ENCODE peak calls at places on chromosomes 1 and 21, in seven cellular contexts. F is breast epithelium; R is H9; S is globus pallidus; G is LoVo; O is T-helper 2 cell treated with Interferon-gamma antibody and Interleukin-4, amounts not matched to agents 5 μg/mL and 100 μg/mL, for 36 hours; Q is GM20000. A is an unnamed sample.

GRCh38 chr1:158046726-158047510 is 53.5 kb downstream of the KIRREL1 start:
- DNase-seq in G (no peak), O (no peak), R (no peak), Q (no peak), F (no peak), S (no peak), A (no peak)

GRCh38 chr1:108892356-108893140 is 15.8 kb downstream of the GPSM2 start:
- DNase-seq in R (no peak), O (no peak), S (no peak), G (no peak), F (no peak), Q (no peak), A (no peak)

GRCh38 chr1:2942410-2942809 is 78.9 kb upstream of the ACTRT2 start:
- DNase-seq in Q (no peak), F (no peak), R (no peak), G (no peak), S (no peak), O (no peak), A (no peak)

GRCh38 chr1:227447531-227447990 is 115.8 kb upstream of the ZNF678 start:
- DNase-seq in Q (no peak), O (no peak), F (no peak), G (no peak), R (peak; percentile 76), S (no peak), A (no peak)

GRCh38 chr1:32485554-32486255 is 20.8 kb downstream of the ZBTB8B start:
- DNase-seq in S (no peak), R (no peak), Q (no peak), O (no peak), G (no peak), F (no peak), A (no peak)

GRCh38 chr1:110618668-110619067 is 12.5 kb upstream of the KCNA2 start:
- DNase-seq in G (no peak), F (no peak), S (no peak), Q (no peak), R (no peak), O (no peak), A (no peak)

GRCh38 chr1:153357076-153357852 is 390 bp upstream of the S100A9 start:
- DNase-seq in Q (no peak), S (no peak), F (peak; percentile 73), G (no peak), R (no peak), O (no peak), A (no peak)

GRCh38 chr1:29142714-29143113 is 19.0 kb upstream of the TMEM200B start:
- DNase-seq in O (no peak), Q (no peak), R (no peak), S (no peak), F (no peak), G (no peak), A (no peak)

GRCh38 chr1:37267111-37267835 is 207.1 kb upstream of the ZC3H12A start:
- DNase-seq in Q (no peak), R (peak; percentile 41), O (no peak), S (no peak), G (no peak), F (no peak), A (no peak)

GRCh38 chr1:44405804-44406743 is 1.0 kb downstream of the RNF220 start:
- DNase-seq in F (no peak), Q (peak; percentile 55), S (peak; percentile 43), O (peak; percentile 21), R (peak; percentile 54), G (no peak), A (no peak)

GRCh38 chr1:15027515-15027948 is 126.0 kb upstream of the TMEM51 start:
- DNase-seq in O (no peak), G (peak; percentile 40), S (peak; percentile 71), R (peak; percentile 72), Q (peak; percentile 62), F (peak; percentile 73), A (no peak)

GRCh38 chr1:117985239-117985638 is 55.7 kb downstream of the WDR3 start:
- DNase-seq in Q (no peak), R (no peak), S (no peak), O (no peak), F (no peak), G (no peak), A (no peak)

GRCh38 chr1:62448221-62448933 is 11.5 kb downstream of the USP1 start:
- DNase-seq in S (no peak), F (no peak), R (no peak), G (no peak), O (no peak), Q (no peak), A (no peak)

GRCh38 chr21:41808846-41809245 is 42.0 kb upstream of the RIPK4 start:
- DNase-seq in G (no peak), R (no peak), Q (no peak), F (no peak), O (no peak), S (no peak), A (no peak)

GRCh38 chr21:46366091-46366490 is 42.1 kb downstream of the PCNT start:
- DNase-seq in S (no peak), G (no peak), F (no peak), R (no peak), O (no peak), Q (no peak), A (no peak)

GRCh38 chr1:39981957-39982356 is 27.0 kb downstream of the MFSD2A start:
- DNase-seq in Q (no peak), O (no peak), R (peak; percentile 39), F (peak; percentile 76), S (no peak), G (peak; percentile 77), A (no peak)

GRCh38 chr1:208252126-208252853 is 8.1 kb upstream of the PLXNA2 start:
- DNase-seq in O (no peak), S (no peak), G (no peak), F (no peak), R (peak; percentile 42), Q (no peak), A (no peak)